ENCODE peak calls at places on chromosomes 7 and 10, in four cellular contexts. M, T, F and V are unnamed samples. For H3K36me3, the result is how much of the 10 kb centered on the place peaks cover.

GRCh38 chr7:1028044-1028770 is 16.1 kb upstream of the GPR146 start:
- DNase-seq in T (peak), M (peak), F (peak), V (peak)

GRCh38 chr10:114363745-114364460 is 40.4 kb downstream of the AFAP1L2 start:
- DNase-seq in M (no peak), T (no peak), F (no peak), V (no peak)

GRCh38 chr7:155795951-155796350 is 16.3 kb downstream of the SHH start:
- DNase-seq in T (no peak), M (no peak), F (no peak), V (no peak)

GRCh38 chr10:51137741-51138529 is 63.6 kb downstream of the PRKG1 start:
- DNase-seq in T (no peak), M (no peak), F (no peak), V (no peak)

GRCh38 chr7:92925876-92926696 is 89.7 kb upstream of the CDK6 start:
- DNase-seq in F (no peak), M (no peak), T (no peak), V (no peak)

GRCh38 chr10:125076891-125077643 is 83.3 kb downstream of the CTBP2 start:
- DNase-seq in T (no peak), M (no peak), F (peak), V (no peak)

GRCh38 chr10:119422685-119423509 is 119.6 kb downstream of the RGS10 start:
- DNase-seq in T (no peak), F (no peak), M (no peak), V (no peak)

GRCh38 chr10:43665054-43665453 is 16.4 kb upstream of the ZNF32 start:
- DNase-seq in T (no peak), M (no peak), F (no peak), V (no peak)

GRCh38 chr7:157445246-157445955 is 108.6 kb downstream of the DNAJB6 start:
- DNase-seq in M (no peak), F (no peak), T (no peak), V (no peak)

GRCh38 chr7:113715981-113716870 is 202.6 kb downstream of the PPP1R3A start:
- DNase-seq in M (peak), F (no peak), T (no peak), V (no peak)

GRCh38 chr10:105149371-105149871 is 508.3 kb downstream of the SORCS3 start:
- DNase-seq in F (no peak), M (no peak), T (no peak), V (no peak)

GRCh38 chr10:100000109-100000502 is 9.6 kb downstream of the DNMBP start:
- DNase-seq in F (no peak), M (no peak), T (no peak), V (no peak)

GRCh38 chr7:129252133-129252532 is 27.3 kb downstream of the AHCYL2 start:
- DNase-seq in T (no peak), M (no peak), F (no peak), V (no peak)

GRCh38 chr7:55558962-55559920 is 13.1 kb downstream of the VOPP1 start:
- DNase-seq in M (no peak), F (no peak), T (no peak), V (no peak)

GRCh38 chr7:82444220-82445049 is 858 bp upstream of the CACNA2D1 start:
- DNase-seq in F (no peak), T (no peak), M (no peak), V (no peak)

GRCh38 chr7:92835851-92836488 is 403 bp downstream of the CDK6 start:
- DNase-seq in M (peak), T (no peak), F (no peak), V (no peak)

GRCh38 chr10:75853085-75853484 is 421.7 kb downstream of the LRMDA start:
- DNase-seq in T (no peak), F (no peak), M (no peak), V (no peak)

GRCh38 chr7:30029696-30030095 is 1.5 kb downstream of the PLEKHA8 start:
- DNase-seq in M (no peak), F (no peak), T (no peak), V (no peak)

GRCh38 chr10:58305821-58306220 is 29.0 kb upstream of the UBE2D1 start:
- DNase-seq in F (no peak), M (no peak), T (no peak), V (no peak)

GRCh38 chr7:151993977-151994676 is 31.3 kb upstream of the GALNT11 start:
- DNase-seq in T (no peak), F (no peak), M (no peak), V (no peak)

GRCh38 chr10:88211230-88211629 is 347.8 kb downstream of the PTEN start:
- DNase-seq in T (no peak), F (no peak), M (no peak), V (no peak)

GRCh38 chr7:129557686-129558481 is 53.6 kb upstream of the NRF1 start:
- DNase-seq in T (no peak), F (no peak), M (no peak), V (no peak)

GRCh38 chr10:28202941-28203352 is 99.9 kb downstream of the MPP7 start:
- DNase-seq in M (peak), T (no peak), F (no peak), V (peak)

DNA sequence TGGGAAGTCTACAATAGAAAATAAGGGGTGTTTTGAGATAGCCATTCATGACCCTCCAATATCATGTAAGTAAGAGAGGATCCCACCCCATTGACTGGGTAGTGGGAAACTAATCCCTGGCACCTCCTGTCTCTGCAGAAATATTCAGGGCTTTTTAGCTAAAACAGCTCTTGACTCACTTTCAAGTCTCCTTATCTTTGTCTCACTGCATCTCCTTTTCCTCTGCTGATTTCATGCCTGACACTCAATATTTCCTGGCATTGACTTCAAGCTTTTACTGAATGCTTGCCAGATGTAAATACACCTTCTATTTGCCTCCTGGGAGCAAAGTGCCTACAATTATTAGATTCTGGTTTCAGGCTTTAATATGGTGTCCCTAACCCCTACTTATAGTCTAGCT is 57.1 kb downstream of the CHRM2 start:
- DNase-seq in M (no peak), T (no peak), F (no peak), V (no peak)
- TF ChIP-seq POLR2A in M (no peak), T (no peak), F (no peak), V (no peak)

GRCh38 chr10:128099901-128100300 is 26.3 kb downstream of the MKI67 start:
- DNase-seq in M (no peak), F (no peak), T (peak), V (no peak)
- H3K36me3 ChIP-seq in M (under half), F (under half), T (under half), V (under half)

GRCh38 chr7:119984247-119984646 is 288.7 kb upstream of the KCND2 start:
- DNase-seq in F (no peak), M (no peak), T (no peak), V (no peak)

GRCh38 chr7:119983468-119983867 is 289.5 kb upstream of the KCND2 start:
- DNase-seq in M (no peak), F (no peak), T (no peak), V (no peak)

GRCh38 chr7:119982884-119983283 is 290.1 kb upstream of the KCND2 start:
- DNase-seq in M (no peak), F (no peak), T (no peak), V (no peak)

GRCh38 chr7:119988401-119988800 is 284.6 kb upstream of the KCND2 start:
- DNase-seq in T (no peak), F (no peak), M (no peak), V (no peak)
- TF ChIP-seq POLR2A in T (no peak), F (no peak), M (no peak), V (no peak)

DNA sequence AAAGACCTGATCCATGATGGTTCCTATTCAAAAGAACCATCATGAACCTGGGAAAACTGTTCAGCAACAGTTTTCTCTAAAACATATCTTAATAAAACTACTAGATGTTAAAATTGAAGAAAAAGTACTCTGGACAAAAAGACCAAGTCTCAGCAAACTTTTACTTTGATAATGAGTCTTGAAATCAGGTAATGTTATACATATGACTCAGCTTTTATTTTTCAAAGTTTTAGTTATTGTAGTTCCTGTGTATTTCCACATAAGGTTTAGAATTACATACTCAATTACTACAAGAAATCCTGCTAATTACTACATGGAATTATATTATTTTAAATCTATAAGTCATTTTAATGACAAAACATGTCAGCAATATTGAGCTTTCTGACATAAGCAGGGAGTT is 42.2 kb downstream of the ZNF33B start:
- DNase-seq in M (no peak), F (no peak), T (no peak), V (no peak)
- H3K36me3 ChIP-seq in M (under half), F (under half), T (under half), V (under half)

GRCh38 chr10:117075064-117075463 is 63.0 kb downstream of the VAX1 start:
- DNase-seq in F (no peak), T (no peak), M (no peak), V (no peak)

GRCh38 chr10:117078168-117078837 is 59.8 kb downstream of the VAX1 start:
- DNase-seq in F (no peak), T (no peak), M (no peak), V (no peak)

GRCh38 chr10:117071293-117072050 is 66.5 kb upstream of the SHTN1 start:
- DNase-seq in F (no peak), M (no peak), T (no peak), V (no peak)

GRCh38 chr10:117074621-117075020 is 63.4 kb downstream of the VAX1 start:
- DNase-seq in T (no peak), M (no peak), F (no peak), V (no peak)
- TF ChIP-seq POLR2A in T (no peak), M (no peak), F (no peak), V (no peak)

GRCh38 chr7:140585333-140585732 is 55.3 kb downstream of the DENND2A start:
- DNase-seq in T (no peak), F (no peak), M (no peak), V (no peak)
- H3K36me3 ChIP-seq in T (under half), F (under half), M (under half), V (half or more)

GRCh38 chr7:2357165-2357564 is 2.5 kb downstream of the EIF3B start:
- DNase-seq in T (no peak), M (no peak), F (no peak), V (no peak)
- TF ChIP-seq POLR2A in T (no peak), M (no peak), F (no peak), V (no peak)

DNA sequence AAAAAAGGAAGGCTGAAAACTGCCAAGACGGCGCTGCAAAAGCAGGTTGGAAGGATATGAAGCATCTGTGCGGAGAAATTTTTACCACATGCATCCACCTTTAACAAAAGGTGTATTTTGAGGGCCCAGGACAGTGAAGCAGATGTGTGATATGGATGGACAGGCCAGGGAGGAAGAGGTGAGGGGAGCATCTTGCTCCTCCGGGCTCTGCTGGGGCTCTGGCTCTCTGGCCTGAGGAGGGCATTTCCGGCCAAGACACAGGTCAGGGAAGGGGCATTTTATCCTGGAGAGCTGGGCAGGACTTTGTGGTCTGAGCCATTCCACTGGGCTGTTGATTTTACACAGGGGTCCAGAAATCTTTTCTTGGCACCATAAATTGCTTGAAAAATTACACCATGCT is 175.1 kb downstream of the ZMYND11 start:
- DNase-seq in T (no peak), F (no peak), M (no peak), V (no peak)
- H3K36me3 ChIP-seq in T (under half), F (under half), M (under half), V (half or more)